ENCODE peak calls at places on chromosome 11, in five cellular contexts. L is transverse colon, W is gastrocnemius medialis, Q is IMR-90, E is lower leg skin. I is an unnamed sample.
A peak's percentile ranks its signal among the peaks of the same experiment; 100 is the strongest.

GRCh38 chr11:57787920-57788716 is 26.5 kb downstream of the CTNND1 start:
- DNase-seq in L (no peak), W (no peak), Q (no peak), E (no peak), I (no peak)

GRCh38 chr11:74671520-74672196 is 59.6 kb downstream of the CHRDL2 start:
- DNase-seq in L (no peak), W (no peak), Q (peak; percentile 86), E (peak; percentile 76), I (no peak)

GRCh38 chr11:132409591-132410375 is 1039.4 kb downstream of the NTM start:
- DNase-seq in L (no peak), W (no peak), Q (no peak), E (no peak), I (no peak)

GRCh38 chr11:132357811-132358572 is 987.6 kb downstream of the NTM start:
- DNase-seq in L (no peak), W (no peak), Q (no peak), E (no peak), I (no peak)

GRCh38 chr11:88377151-88377550 is 39.6 kb upstream of the CTSC start:
- DNase-seq in L (no peak), W (no peak), Q (peak; percentile 67), E (no peak), I (no peak)

GRCh38 chr11:8086001-8086479 is 5.0 kb downstream of the TUB start:
- DNase-seq in L (no peak), W (no peak), Q (peak; percentile 19), E (no peak), I (no peak)

GRCh38 chr11:106087815-106088435 is 10.5 kb downstream of the AASDHPPT start:
- DNase-seq in L (peak; percentile 36), W (no peak), Q (peak; percentile 65), E (no peak), I (no peak)

GRCh38 chr11:64218628-64219353 is 7.2 kb downstream of the TRPT1 start:
- DNase-seq in L (no peak), W (no peak), Q (no peak), E (no peak), I (no peak)

GRCh38 chr11:7575841-7576451 is 62.1 kb downstream of the PPFIBP2 start:
- DNase-seq in L (peak; percentile 78), W (no peak), Q (no peak), E (no peak), I (no peak)

GRCh38 chr11:78929092-78929905 is 354.6 kb upstream of the NARS2 start:
- DNase-seq in L (no peak), W (no peak), Q (no peak), E (no peak), I (no peak)

GRCh38 chr11:46389450-46390330 is 1.9 kb downstream of the CHRM4 start:
- DNase-seq in L (peak; percentile 68), W (no peak), Q (peak; percentile 46), E (peak; percentile 94), I (peak; percentile 99)

GRCh38 chr11:70063121-70063520 is 15.0 kb upstream of the ANO1 start:
- DNase-seq in L (no peak), W (no peak), Q (no peak), E (no peak), I (no peak)

GRCh38 chr11:34512810-34513673 is 552 bp downstream of the ELF5 start:
- DNase-seq in L (peak; percentile 61), W (no peak), Q (peak; percentile 54), E (no peak), I (peak; percentile 64)

GRCh38 chr11:111941963-111942362 is 4.8 kb downstream of the DIXDC1 start:
- DNase-seq in L (no peak), W (peak; percentile 79), Q (no peak), E (no peak), I (no peak)

GRCh38 chr11:73810637-73811036 is 23.0 kb downstream of the MRPL48 start:
- DNase-seq in L (no peak), W (no peak), Q (peak; percentile 58), E (no peak), I (no peak)

GRCh38 chr11:70048279-70049024 is 29.7 kb upstream of the ANO1 start:
- DNase-seq in L (peak; percentile 11), W (no peak), Q (no peak), E (peak; percentile 83), I (no peak)

GRCh38 chr11:35343033-35343598 is 76.2 kb downstream of the SLC1A2 start:
- DNase-seq in L (no peak), W (no peak), Q (no peak), E (no peak), I (no peak)

GRCh38 chr11:65108469-65109123 is 3.1 kb upstream of the TM7SF2 start:
- DNase-seq in L (no peak), W (no peak), Q (no peak), E (no peak), I (no peak)

GRCh38 chr11:128905345-128906184 is 14.4 kb downstream of the KCNJ5 start:
- DNase-seq in L (peak; percentile 43), W (no peak), Q (peak; percentile 26), E (no peak), I (peak; percentile 50)

GRCh38 chr11:14971865-14972580 is at the start of gene CALCA:
- DNase-seq in L (no peak), W (no peak), Q (no peak), E (no peak), I (no peak)

GRCh38 chr11:88301478-88302140 is 35.9 kb downstream of the CTSC start:
- DNase-seq in L (no peak), W (no peak), Q (peak; percentile 39), E (no peak), I (no peak)

GRCh38 chr11:78202733-78203167 is 14.0 kb downstream of the USP35 start:
- DNase-seq in L (no peak), W (no peak), Q (no peak), E (no peak), I (no peak)

GRCh38 chr11:78040691-78041379 is 17.8 kb upstream of the KCTD14 start:
- DNase-seq in L (no peak), W (no peak), Q (no peak), E (no peak), I (peak; percentile 52)

GRCh38 chr11:26150046-26150445 is 181.9 kb upstream of the ANO3 start:
- DNase-seq in L (no peak), W (no peak), Q (no peak), E (no peak), I (no peak)

GRCh38 chr11:134032501-134033091 is 36.3 kb upstream of the JAM3 start:
- DNase-seq in L (no peak), W (no peak), Q (no peak), E (no peak), I (no peak)

GRCh38 chr11:18151581-18151980 is 19.2 kb downstream of the MRGPRX3 start:
- DNase-seq in L (no peak), W (no peak), Q (no peak), E (no peak), I (no peak)

GRCh38 chr11:76218449-76219206 is 12.3 kb upstream of the WNT11 start:
- DNase-seq in L (no peak), W (no peak), Q (no peak), E (no peak), I (no peak)

GRCh38 chr11:120666121-120666639 is 154.6 kb downstream of the GRIK4 start:
- DNase-seq in L (no peak), W (no peak), Q (no peak), E (no peak), I (no peak)

GRCh38 chr11:44971185-44971584 is 20.5 kb upstream of the TP53I11 start:
- DNase-seq in L (no peak), W (no peak), Q (no peak), E (no peak), I (no peak)
- TF ChIP-seq POLR2A in L (no peak), W (no peak), Q (no peak), E (no peak), I (no peak)

GRCh38 chr11:47715082-47715669 is at the start of gene AGBL2:
- DNase-seq in L (peak; percentile 89), W (peak; percentile 9), Q (peak; percentile 50), E (peak; percentile 95), I (peak; percentile 39)
- TF ChIP-seq POLR2A in L (peak; percentile 79), W (no peak), Q (no peak), E (no peak), I (peak; percentile 82)

GRCh38 chr11:2708151-2708581 is 8.4 kb upstream of the KCNQ1OT1 start:
- DNase-seq in L (no peak), W (no peak), Q (no peak), E (no peak), I (no peak)
- TF ChIP-seq POLR2A in L (no peak), W (no peak), Q (no peak), E (no peak), I (no peak)

DNA sequence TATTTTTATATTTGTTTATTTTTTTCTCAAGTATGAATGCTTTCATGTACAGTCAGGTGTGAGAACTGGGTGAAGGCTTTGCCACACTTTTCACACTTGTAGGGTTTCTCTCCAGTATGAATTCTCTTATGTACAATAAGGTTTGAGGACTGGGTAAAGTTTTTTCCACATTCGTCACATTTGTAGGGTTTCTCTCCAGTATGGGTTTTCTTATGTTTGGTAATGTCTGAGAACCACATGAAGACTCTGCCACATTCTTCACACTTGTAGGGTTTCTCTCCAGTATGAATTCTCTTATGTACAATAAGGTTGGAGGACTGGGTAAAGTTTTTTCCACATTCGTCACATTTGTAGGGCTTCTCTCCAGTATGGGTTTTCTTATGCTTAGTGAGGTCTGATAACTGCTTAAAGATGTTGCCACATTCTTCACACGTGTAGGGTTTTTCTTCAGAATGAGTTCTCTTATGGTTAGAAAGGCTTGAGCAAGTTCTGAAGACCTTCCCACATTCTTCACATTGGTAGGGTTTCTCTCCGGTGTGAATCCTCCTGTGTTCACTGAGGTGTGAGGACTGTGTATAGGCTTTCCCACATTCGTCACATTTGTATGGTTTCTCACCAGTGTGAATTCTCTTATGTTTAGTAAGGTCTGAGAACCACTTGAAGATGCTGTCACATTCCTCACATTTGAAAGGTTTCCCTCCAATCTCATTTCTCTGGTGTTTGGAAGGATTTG is 19.7 kb downstream of the ZNF195 start:
- DNase-seq in L (no peak), W (no peak), Q (no peak), E (no peak), I (no peak)
- TF ChIP-seq POLR2A in L (no peak), W (no peak), Q (no peak), E (no peak), I (no peak)

GRCh38 chr11:9574556-9574805 is 1.0 kb downstream of the WEE1 start:
- DNase-seq in L (peak; percentile 35), W (no peak), Q (no peak), E (peak; percentile 89), I (no peak)

GRCh38 chr11:9575531-9576240 is 2.2 kb downstream of the WEE1 start:
- DNase-seq in L (no peak), W (no peak), Q (no peak), E (no peak), I (no peak)

GRCh38 chr11:9577032-9577431 is 3.6 kb downstream of the WEE1 start:
- DNase-seq in L (no peak), W (no peak), Q (peak; percentile 73), E (no peak), I (no peak)

GRCh38 chr11:9574806-9575530 is 1.5 kb downstream of the WEE1 start:
- DNase-seq in L (peak; percentile 74), W (peak; percentile 49), Q (peak; percentile 87), E (no peak), I (peak; percentile 71)

DNA sequence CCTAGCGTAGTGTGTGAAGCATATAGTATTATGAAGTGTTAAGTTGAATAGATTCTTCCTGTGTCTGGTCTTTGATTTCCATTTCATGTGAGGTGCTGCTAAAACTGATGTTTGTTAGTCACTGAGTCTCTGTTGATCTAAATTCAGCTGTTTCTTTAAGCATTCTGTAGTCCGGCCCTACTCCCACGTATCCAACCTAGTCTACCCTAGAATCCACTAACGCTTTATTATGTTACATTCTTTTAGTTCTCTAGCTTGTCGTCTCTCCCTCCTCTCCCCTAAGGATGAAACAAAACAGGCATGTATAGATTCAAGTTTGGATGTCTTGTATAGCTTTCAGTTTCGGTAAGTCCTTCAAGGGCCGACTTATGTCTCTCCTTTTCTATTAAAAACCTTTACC is 4.1 kb downstream of the WEE1 start:
- DNase-seq in L (no peak), W (no peak), Q (peak; percentile 58), E (no peak), I (no peak)
- TF ChIP-seq POLR2A in L (no peak), W (no peak), Q (no peak), E (no peak), I (no peak)

I was measured in H54.